ENCODE peak calls at places on chromosomes 5 and 9, in seven cellular contexts. H, I, P, E, Z, R and K are unnamed samples.

GRCh38 chr5:83721878-83722779 is 1.5 kb upstream of the HAPLN1 start:
- DNase-seq in H (peak; percentile 81), I (peak; percentile 92), P (peak; percentile 57), E (peak; percentile 53), Z (peak; percentile 90), R (peak; percentile 76), K (peak; percentile 9)

GRCh38 chr5:176865964-176866363 is 33.2 kb downstream of the HK3 start:
- DNase-seq in H (no peak), I (no peak), P (no peak), E (no peak), Z (no peak), R (no peak), K (no peak)

GRCh38 chr5:171954721-171955120 is 51.7 kb downstream of the FBXW11 start:
- DNase-seq in H (no peak), I (no peak), P (no peak), E (no peak), Z (no peak), R (peak; percentile 32), K (no peak)

GRCh38 chr5:139105621-139106071 is 92.5 kb downstream of the SIL1 start:
- DNase-seq in H (no peak), I (peak; percentile 77), P (no peak), E (no peak), Z (no peak), R (no peak), K (no peak)

GRCh38 chr9:83620841-83621636 is 1.9 kb upstream of the IDNK start:
- DNase-seq in H (no peak), I (peak; percentile 78), P (peak; percentile 21), E (peak; percentile 41), Z (peak; percentile 77), R (peak; percentile 62), K (peak; percentile 19)

GRCh38 chr5:60529001-60529400 is 171.0 kb downstream of the DEPDC1B start:
- DNase-seq in H (no peak), I (no peak), P (no peak), E (no peak), Z (no peak), R (no peak), K (no peak)

GRCh38 chr5:30279237-30279636 is 914.2 kb upstream of the CDH6 start:
- DNase-seq in H (no peak), I (no peak), P (no peak), E (no peak), Z (no peak), R (peak; percentile 71), K (no peak)

GRCh38 chr9:35958104-35958825 is at the start of gene OR2S2:
- DNase-seq in H (no peak), I (no peak), P (no peak), E (no peak), Z (no peak), R (no peak), K (no peak)

GRCh38 chr9:95750725-95751644 is 124.5 kb upstream of the ERCC6L2 start:
- DNase-seq in H (no peak), I (no peak), P (no peak), E (no peak), Z (no peak), R (no peak), K (no peak)

GRCh38 chr5:172383231-172383802 is 71.0 kb downstream of the SH3PXD2B start:
- DNase-seq in H (no peak), I (no peak), P (no peak), E (no peak), Z (peak; percentile 70), R (peak; percentile 25), K (no peak)

GRCh38 chr5:1203968-1204692 is 2.7 kb downstream of the SLC6A19 start:
- DNase-seq in H (peak; percentile 70), I (no peak), P (no peak), E (no peak), Z (no peak), R (no peak), K (peak; percentile 70)

GRCh38 chr9:80061940-80062339 is 490.2 kb downstream of the TLE4 start:
- DNase-seq in H (no peak), I (peak; percentile 33), P (no peak), E (no peak), Z (peak; percentile 14), R (peak; percentile 78), K (no peak)

GRCh38 chr5:67490543-67491321 is 294.1 kb upstream of the CD180 start:
- DNase-seq in H (no peak), I (no peak), P (no peak), E (peak; percentile 66), Z (no peak), R (peak; percentile 12), K (no peak)

GRCh38 chr5:166772770-166773169 is 1518.7 kb upstream of the WWC1 start:
- DNase-seq in H (no peak), I (no peak), P (no peak), E (no peak), Z (no peak), R (peak; percentile 71), K (no peak)

GRCh38 chr5:22372376-22372775 is 480.8 kb downstream of the CDH12 start:
- DNase-seq in H (no peak), I (no peak), P (no peak), E (no peak), Z (peak; percentile 11), R (peak; percentile 70), K (no peak)

GRCh38 chr9:134440636-134441226 is 114.5 kb downstream of the RXRA start:
- DNase-seq in H (no peak), I (no peak), P (no peak), E (no peak), Z (no peak), R (no peak), K (no peak)

GRCh38 chr9:134437417-134438203 is 111.4 kb downstream of the RXRA start:
- DNase-seq in H (no peak), I (peak; percentile 61), P (no peak), E (peak; percentile 80), Z (peak; percentile 68), R (no peak), K (no peak)

GRCh38 chr9:134441227-134442086 is 115.2 kb downstream of the RXRA start:
- DNase-seq in H (no peak), I (no peak), P (no peak), E (no peak), Z (no peak), R (no peak), K (no peak)

GRCh38 chr9:134438204-134438788 is 112.0 kb downstream of the RXRA start:
- DNase-seq in H (no peak), I (peak; percentile 22), P (no peak), E (peak; percentile 74), Z (no peak), R (no peak), K (no peak)

GRCh38 chr9:134439368-134439784 is 113.1 kb downstream of the RXRA start:
- DNase-seq in H (no peak), I (no peak), P (no peak), E (no peak), Z (no peak), R (no peak), K (no peak)
- H3K4me1 ChIP-seq in H (peaks cover 7% of the 10 kb centered on the region), I (peaks cover 24% of the 10 kb centered on the region), P (peaks cover 94% of the 10 kb centered on the region), E (peaks cover 67% of the 10 kb centered on the region), Z (peaks cover 56% of the 10 kb centered on the region), R (peaks cover 57% of the 10 kb centered on the region), K (peaks cover 13% of the 10 kb centered on the region)

DNA sequence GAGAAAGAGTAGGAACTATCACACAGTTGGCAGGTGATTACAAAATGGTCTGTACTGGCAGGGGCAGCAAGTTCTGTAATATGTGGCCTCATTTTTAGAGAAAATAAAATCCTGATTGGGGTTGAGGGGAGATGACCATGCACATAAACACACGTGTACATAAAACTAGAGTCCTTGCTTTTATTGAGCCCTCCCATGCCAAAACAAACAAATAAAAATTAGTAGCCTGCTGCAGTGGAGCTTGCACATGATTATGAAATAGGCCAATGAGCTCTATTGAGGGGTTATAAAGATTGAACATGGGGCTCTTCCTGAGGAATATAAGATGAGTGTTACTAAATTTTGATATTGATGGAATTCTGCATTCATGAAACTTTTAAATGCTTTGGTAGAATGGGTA is 248.4 kb downstream of the ELAVL2 start:
- DNase-seq in H (no peak), I (no peak), P (no peak), E (no peak), Z (no peak), R (no peak), K (no peak)
- H3K4me3 ChIP-seq in H (no peak overlapping the region), I (no peak overlapping the region), P (no peak overlapping the region), E (no peak overlapping the region), Z (no peak overlapping the region), R (no peak overlapping the region), K (no peak overlapping the region)

GRCh38 chr9:101592788-101593187 is 2.0 kb downstream of the PPP3R2 start:
- DNase-seq in H (no peak), I (no peak), P (no peak), E (no peak), Z (no peak), R (no peak), K (no peak)
- H3K27ac ChIP-seq in H (no peak overlapping the region), I (no peak overlapping the region), P (no peak overlapping the region), E (no peak overlapping the region), Z (no peak overlapping the region), R (no peak overlapping the region), K (no peak overlapping the region)

GRCh38 chr5:98777295-98777694 is 3.8 kb downstream of the RGMB start:
- DNase-seq in H (no peak), I (no peak), P (no peak), E (no peak), Z (no peak), R (no peak), K (no peak)

GRCh38 chr5:98774192-98775046 is 956 bp downstream of the RGMB start:
- DNase-seq in H (peak; percentile 66), I (peak; percentile 87), P (peak; percentile 52), E (peak; percentile 61), Z (peak; percentile 85), R (peak; percentile 85), K (peak; percentile 69)

GRCh38 chr5:98775246-98775961 is 1.9 kb downstream of the RGMB start:
- DNase-seq in H (no peak), I (peak; percentile 79), P (no peak), E (no peak), Z (no peak), R (peak; percentile 21), K (no peak)

GRCh38 chr5:98773464-98774191 is at the start of gene RGMB:
- DNase-seq in H (peak; percentile 100), I (peak; percentile 99), P (peak; percentile 98), E (peak; percentile 97), Z (peak; percentile 98), R (peak; percentile 99), K (peak; percentile 97)

GRCh38 chr5:98775962-98776687 is 2.7 kb downstream of the RGMB start:
- DNase-seq in H (no peak), I (no peak), P (no peak), E (no peak), Z (no peak), R (peak; percentile 57), K (no peak)
- H3K4me1 ChIP-seq in H (peaks cover 48% of the 10 kb centered on the region), I (peaks cover 40% of the 10 kb centered on the region), P (peaks cover 74% of the 10 kb centered on the region), E (peaks cover 57% of the 10 kb centered on the region), Z (peaks cover 14% of the 10 kb centered on the region), R (peaks cover 4% of the 10 kb centered on the region), K (peaks cover 18% of the 10 kb centered on the region)